ENCODE peak calls at places on chromosome 13, in ten cellular contexts. Q, J, U, O, H, Y, G, M, N and D are unnamed samples.

GRCh38 chr13:32229443-32229842 is 85.7 kb downstream of the ZAR1L start:
- DNase-seq in Q (no peak), J (peak), U (peak), O (peak), H (no peak), Y (no peak), G (no peak), M (no peak), N (no peak), D (no peak)

GRCh38 chr13:71290963-71291937 is 575.8 kb downstream of the DACH1 start:
- DNase-seq in Q (no peak), J (peak), U (no peak), O (peak), H (no peak), Y (peak), G (no peak), M (peak), N (peak), D (peak)

GRCh38 chr13:46369506-46370268 is 17.4 kb downstream of the RUBCNL start:
- DNase-seq in Q (no peak), J (no peak), U (peak), O (no peak), H (peak), Y (peak), G (no peak), M (no peak), N (peak), D (peak)

GRCh38 chr13:62684359-62684758 is 1268.7 kb upstream of the PCDH20 start:
- DNase-seq in Q (no peak), J (no peak), U (no peak), O (no peak), H (no peak), Y (no peak), G (no peak), M (no peak), N (no peak), D (no peak)

GRCh38 chr13:88339271-88339741 is 668.1 kb downstream of the SLITRK5 start:
- DNase-seq in Q (peak), J (no peak), U (no peak), O (no peak), H (no peak), Y (no peak), G (no peak), M (no peak), N (no peak), D (no peak)

GRCh38 chr13:30247406-30247805 is 59.9 kb downstream of the KATNAL1 start:
- DNase-seq in Q (no peak), J (no peak), U (no peak), O (no peak), H (no peak), Y (no peak), G (no peak), M (no peak), N (no peak), D (no peak)

GRCh38 chr13:77443511-77443910 is 92.0 kb upstream of the SCEL start:
- DNase-seq in Q (no peak), J (no peak), U (no peak), O (no peak), H (no peak), Y (no peak), G (no peak), M (no peak), N (no peak), D (no peak)

GRCh38 chr13:20616059-20616797 is 49.3 kb downstream of the IFT88 start:
- DNase-seq in Q (no peak), J (no peak), U (peak), O (no peak), H (peak), Y (peak), G (no peak), M (no peak), N (peak), D (peak)

GRCh38 chr13:88919970-88920628 is 1248.9 kb downstream of the SLITRK5 start:
- DNase-seq in Q (no peak), J (no peak), U (no peak), O (no peak), H (no peak), Y (no peak), G (no peak), M (no peak), N (no peak), D (no peak)

GRCh38 chr13:113553541-113554332 is 30.8 kb upstream of the TFDP1 start:
- DNase-seq in Q (peak), J (no peak), U (no peak), O (no peak), H (no peak), Y (no peak), G (no peak), M (no peak), N (no peak), D (no peak)

GRCh38 chr13:78589206-78589605 is 14.1 kb downstream of the POU4F1 start:
- DNase-seq in Q (peak), J (no peak), U (no peak), O (no peak), H (no peak), Y (peak), G (no peak), M (no peak), N (no peak), D (no peak)

GRCh38 chr13:28349901-28350654 is 144.8 kb downstream of the FLT1 start:
- DNase-seq in Q (no peak), J (no peak), U (no peak), O (no peak), H (no peak), Y (no peak), G (no peak), M (no peak), N (no peak), D (no peak)